ENCODE peak calls at places on chromosomes 3 and 15, in eight cellular contexts. P is WTC11, K is A549, N is H1, W is IMR-90, E is HepG2, G is K562, J is GM12878. Y is an unnamed sample.

GRCh38 chr15:99932676-99933402 is 199.6 kb upstream of the LYSMD4 start:
- DNase-seq in P (no peak), K (no peak), N (no peak), W (no peak), E (no peak), G (no peak), J (no peak), Y (no peak)

GRCh38 chr3:135516143-135516542 is 449.4 kb upstream of the PPP2R3A start:
- DNase-seq in P (peak), K (no peak), N (peak), W (peak), E (peak), G (peak), J (no peak), Y (peak)

GRCh38 chr3:10242182-10243065 is 5.8 kb upstream of the TATDN2 start:
- DNase-seq in P (no peak), K (no peak), N (no peak), W (peak), E (no peak), G (no peak), J (no peak), Y (no peak)

GRCh38 chr3:97911459-97911858 is 60.8 kb downstream of the RIOX2 start:
- DNase-seq in P (no peak), K (no peak), N (no peak), W (no peak), E (no peak), G (peak), J (no peak), Y (no peak)

GRCh38 chr3:131421957-131422498 is 40.5 kb downstream of the NUDT16 start:
- DNase-seq in P (no peak), K (no peak), N (no peak), W (no peak), E (no peak), G (no peak), J (no peak), Y (no peak)

GRCh38 chr3:130374033-130374432 is 28.6 kb downstream of the COL6A5 start:
- DNase-seq in P (no peak), K (no peak), N (no peak), W (no peak), E (no peak), G (no peak), J (no peak), Y (no peak)

GRCh38 chr15:43800286-43801136 is at the start of gene HYPK:
- DNase-seq in P (peak), K (peak), N (peak), W (peak), E (peak), G (peak), J (peak), Y (peak)

GRCh38 chr3:120113128-120114116 is 19.2 kb upstream of the GSK3B start:
- DNase-seq in P (no peak), K (no peak), N (no peak), W (peak), E (no peak), G (no peak), J (no peak), Y (no peak)

GRCh38 chr3:171622126-171622525 is 161.9 kb upstream of the TNIK start:
- DNase-seq in P (no peak), K (no peak), N (no peak), W (no peak), E (no peak), G (no peak), J (no peak), Y (no peak)

GRCh38 chr15:63891079-63891762 is 57.5 kb upstream of the HERC1 start:
- DNase-seq in P (peak), K (peak), N (peak), W (peak), E (peak), G (peak), J (peak), Y (peak)

GRCh38 chr3:139308156-139309017 is 35.4 kb upstream of the MRPS22 start:
- DNase-seq in P (no peak), K (peak), N (no peak), W (no peak), E (no peak), G (no peak), J (no peak), Y (no peak)

GRCh38 chr3:8313591-8314298 is 187.9 kb upstream of the LMCD1 start:
- DNase-seq in P (no peak), K (no peak), N (no peak), W (no peak), E (no peak), G (no peak), J (no peak), Y (no peak)

GRCh38 chr3:55330355-55330754 is 156.8 kb downstream of the WNT5A start:
- DNase-seq in P (no peak), K (peak), N (no peak), W (peak), E (no peak), G (no peak), J (no peak), Y (no peak)

GRCh38 chr15:31456329-31457060 is 129.9 kb downstream of the KLF13 start:
- DNase-seq in P (no peak), K (no peak), N (no peak), W (no peak), E (no peak), G (no peak), J (no peak), Y (no peak)

GRCh38 chr3:76024640-76025039 is 239.3 kb upstream of the ZNF717 start:
- DNase-seq in P (no peak), K (no peak), N (no peak), W (peak), E (peak), G (no peak), J (no peak), Y (peak)

GRCh38 chr15:52567886-52568568 is 803 bp downstream of the ARPP19 start:
- DNase-seq in P (peak), K (peak), N (no peak), W (peak), E (peak), G (peak), J (no peak), Y (peak)

GRCh38 chr15:88742161-88742560 is 61.1 kb upstream of the ACAN start:
- DNase-seq in P (no peak), K (no peak), N (no peak), W (no peak), E (no peak), G (no peak), J (no peak), Y (no peak)

GRCh38 chr3:123346726-123347125 is 102.2 kb downstream of the ADCY5 start:
- DNase-seq in P (no peak), K (no peak), N (no peak), W (no peak), E (no peak), G (no peak), J (no peak), Y (no peak)

GRCh38 chr3:187808466-187809291 is 63.4 kb upstream of the BCL6 start:
- DNase-seq in P (no peak), K (no peak), N (no peak), W (no peak), E (peak), G (no peak), J (no peak), Y (no peak)

GRCh38 chr3:44825264-44825925 is 36.3 kb upstream of the TMEM42 start:
- DNase-seq in P (no peak), K (no peak), N (no peak), W (peak), E (no peak), G (no peak), J (no peak), Y (peak)

GRCh38 chr15:54131410-54131809 is 153.2 kb downstream of the UNC13C start:
- DNase-seq in P (no peak), K (no peak), N (no peak), W (peak), E (no peak), G (no peak), J (no peak), Y (no peak)

GRCh38 chr3:152865675-152866074 is 30.7 kb downstream of the P2RY1 start:
- DNase-seq in P (no peak), K (no peak), N (no peak), W (no peak), E (no peak), G (peak), J (no peak), Y (peak)

GRCh38 chr15:81914734-81915234 is 131.0 kb downstream of the MEX3B start:
- DNase-seq in P (no peak), K (no peak), N (no peak), W (no peak), E (no peak), G (no peak), J (no peak), Y (peak)

GRCh38 chr3:172808969-172809546 is 58.5 kb downstream of the ECT2 start:
- DNase-seq in P (no peak), K (no peak), N (no peak), W (peak), E (peak), G (peak), J (no peak), Y (no peak)

GRCh38 chr15:68482246-68482645 is 50.3 kb upstream of the ITGA11 start:
- DNase-seq in P (no peak), K (no peak), N (no peak), W (no peak), E (no peak), G (no peak), J (no peak), Y (no peak)

GRCh38 chr3:27596334-27596841 is 112.2 kb upstream of the SLC4A7 start:
- DNase-seq in P (no peak), K (no peak), N (no peak), W (peak), E (no peak), G (no peak), J (peak), Y (no peak)

GRCh38 chr3:46461971-46462910 is 2.5 kb downstream of the LTF start:
- DNase-seq in P (no peak), K (no peak), N (no peak), W (peak), E (no peak), G (no peak), J (no peak), Y (no peak)

GRCh38 chr3:36399933-36400332 is 19.6 kb downstream of the STAC start:
- DNase-seq in P (no peak), K (no peak), N (no peak), W (no peak), E (no peak), G (no peak), J (no peak), Y (no peak)

GRCh38 chr3:176584413-176585176 is 612.7 kb downstream of the TBL1XR1 start:
- DNase-seq in P (no peak), K (no peak), N (no peak), W (peak), E (no peak), G (no peak), J (no peak), Y (no peak)

GRCh38 chr3:44845528-44846520 is 15.9 kb upstream of the TMEM42 start:
- DNase-seq in P (no peak), K (no peak), N (no peak), W (peak), E (no peak), G (no peak), J (no peak), Y (peak)

GRCh38 chr15:41930221-41930866 is 36.5 kb upstream of the SPTBN5 start:
- DNase-seq in P (no peak), K (peak), N (no peak), W (peak), E (peak), G (no peak), J (peak), Y (peak)

GRCh38 chr3:125331243-125331642 is 43.9 kb downstream of the ZNF148 start:
- DNase-seq in P (no peak), K (no peak), N (no peak), W (no peak), E (no peak), G (no peak), J (no peak), Y (no peak)

GRCh38 chr3:153293222-153293621 is 131.2 kb downstream of the RAP2B start:
- DNase-seq in P (no peak), K (no peak), N (no peak), W (peak), E (no peak), G (no peak), J (no peak), Y (no peak)

GRCh38 chr15:76327191-76328105 is 9.1 kb upstream of the ISL2 start:
- DNase-seq in P (no peak), K (no peak), N (no peak), W (peak), E (no peak), G (no peak), J (no peak), Y (no peak)

GRCh38 chr3:171393032-171393744 is 67.0 kb downstream of the TNIK start:
- DNase-seq in P (peak), K (no peak), N (peak), W (peak), E (peak), G (no peak), J (no peak), Y (no peak)

GRCh38 chr3:174162550-174162949 is 696.6 kb upstream of the NAALADL2 start:
- DNase-seq in P (no peak), K (no peak), N (no peak), W (peak), E (no peak), G (no peak), J (no peak), Y (no peak)

GRCh38 chr15:64151727-64152506 is at the start of gene SNX22:
- DNase-seq in P (peak), K (no peak), N (no peak), W (no peak), E (no peak), G (no peak), J (no peak), Y (peak)

GRCh38 chr15:88624156-88624970 is 3.2 kb downstream of the AEN start:
- DNase-seq in P (no peak), K (no peak), N (no peak), W (peak), E (peak), G (no peak), J (no peak), Y (peak)

GRCh38 chr3:195075199-195075940 is 195.6 kb downstream of the XXYLT1 start:
- DNase-seq in P (no peak), K (no peak), N (no peak), W (peak), E (no peak), G (no peak), J (no peak), Y (no peak)

GRCh38 chr15:57591822-57592367 is at the start of gene MYZAP:
- DNase-seq in P (peak), K (peak), N (no peak), W (no peak), E (no peak), G (peak), J (no peak), Y (peak)

GRCh38 chr15:96428742-96429141 is 98.2 kb downstream of the NR2F2 start:
- DNase-seq in P (no peak), K (no peak), N (no peak), W (peak), E (no peak), G (no peak), J (no peak), Y (no peak)
- TF ChIP-seq USF2 in P (no peak), K (no peak), N (no peak), W (no peak), E (no peak), G (no peak), J (no peak), Y (no peak)

GRCh38 chr15:90545095-90545494 is 15.4 kb downstream of the CRTC3 start:
- DNase-seq in P (no peak), K (no peak), N (no peak), W (no peak), E (no peak), G (no peak), J (no peak), Y (no peak)
- TF ChIP-seq USF2 in P (no peak), K (no peak), N (no peak), W (no peak), E (no peak), G (no peak), J (no peak), Y (no peak)

GRCh38 chr15:101320501-101321052 is 25.5 kb upstream of the SNRPA1 start:
- DNase-seq in P (peak), K (no peak), N (no peak), W (peak), E (no peak), G (no peak), J (no peak), Y (no peak)
- TF ChIP-seq USF2 in P (no peak), K (no peak), N (no peak), W (no peak), E (no peak), G (no peak), J (no peak), Y (no peak)

DNA sequence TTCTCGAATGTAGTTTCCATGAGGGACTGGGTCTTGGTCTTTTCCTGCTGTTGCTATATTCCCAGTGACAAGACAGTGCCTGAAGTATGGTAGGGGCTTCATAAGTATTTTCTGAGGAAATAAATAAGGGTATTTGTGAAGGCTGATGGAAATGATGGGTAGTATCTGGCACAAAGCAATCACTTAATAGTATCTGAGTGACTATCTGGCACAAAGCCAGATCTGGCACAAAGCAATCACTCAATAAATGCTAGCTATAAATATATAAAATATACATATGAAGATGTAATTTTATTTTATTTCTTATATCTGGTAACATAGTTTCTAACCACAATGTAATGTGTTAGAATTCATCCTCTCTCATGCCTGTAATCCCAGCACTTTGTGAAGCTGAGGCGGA is 20.7 kb upstream of the PROK2 start:
- DNase-seq in P (no peak), K (no peak), N (no peak), W (no peak), E (no peak), G (no peak), J (no peak), Y (no peak)
- TF ChIP-seq USF2 in P (no peak), K (no peak), N (no peak), W (no peak), E (no peak), G (no peak), J (no peak), Y (no peak)

GRCh38 chr3:30890907-30891306 is 3.6 kb downstream of the GADL1 start:
- DNase-seq in P (no peak), K (no peak), N (no peak), W (no peak), E (no peak), G (no peak), J (no peak), Y (no peak)

DNA sequence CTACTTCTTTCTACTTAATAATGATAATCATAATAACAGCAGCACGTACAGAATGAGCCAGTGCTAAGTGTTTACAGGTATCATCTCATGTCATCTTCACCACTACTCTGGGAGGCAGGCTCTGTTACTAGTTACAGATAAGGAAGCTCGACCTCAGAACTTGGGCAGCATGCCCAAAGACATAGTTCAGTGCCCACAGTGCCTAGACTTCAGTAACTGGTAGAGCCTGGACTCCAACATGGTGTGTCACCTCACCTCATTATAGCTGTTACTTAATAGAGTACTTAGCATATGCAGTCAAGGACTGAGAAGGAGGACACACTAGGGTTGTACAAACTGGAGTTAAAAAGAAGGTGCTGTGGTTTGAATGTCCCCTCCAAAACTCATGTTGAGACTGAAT is 7.6 kb downstream of the GADL1 start:
- DNase-seq in P (no peak), K (no peak), N (no peak), W (no peak), E (no peak), G (no peak), J (no peak), Y (no peak)
- TF ChIP-seq USF2 in P (no peak), K (no peak), N (no peak), W (no peak), E (no peak), G (no peak), J (no peak), Y (no peak)

DNA sequence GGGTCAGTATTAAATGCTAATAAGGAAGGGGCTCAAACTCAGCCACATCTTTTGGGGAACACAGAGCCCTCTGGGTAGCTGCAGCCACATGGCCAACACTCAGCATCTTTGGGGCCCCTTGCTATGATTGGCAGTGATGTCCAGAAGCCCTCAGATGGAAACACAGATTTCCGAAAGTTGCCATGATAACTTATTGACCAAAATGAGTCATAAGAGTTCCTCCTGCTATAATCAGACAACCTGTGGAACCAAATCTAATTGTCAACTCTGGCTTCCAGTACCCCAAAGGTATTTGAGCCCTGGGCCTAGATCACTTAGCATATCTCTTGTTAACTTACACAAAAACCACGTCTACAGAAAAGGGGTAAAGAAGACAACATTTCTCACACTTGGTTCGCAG is 392.2 kb downstream of the KCNH8 start:
- DNase-seq in P (no peak), K (no peak), N (no peak), W (no peak), E (no peak), G (no peak), J (peak), Y (no peak)
- TF ChIP-seq USF2 in P (no peak), K (no peak), N (no peak), W (no peak), E (no peak), G (no peak), J (no peak), Y (no peak)

GRCh38 chr15:27833178-27833577 is 265.9 kb downstream of the OCA2 start:
- DNase-seq in P (no peak), K (no peak), N (no peak), W (no peak), E (no peak), G (no peak), J (no peak), Y (no peak)

GRCh38 chr15:27834684-27835083 is 264.4 kb downstream of the OCA2 start:
- DNase-seq in P (no peak), K (no peak), N (no peak), W (no peak), E (no peak), G (no peak), J (no peak), Y (no peak)

GRCh38 chr15:27832263-27832647 is 266.9 kb downstream of the OCA2 start:
- DNase-seq in P (no peak), K (no peak), N (no peak), W (no peak), E (no peak), G (no peak), J (no peak), Y (no peak)

GRCh38 chr15:27835233-27835939 is 263.7 kb downstream of the OCA2 start:
- DNase-seq in P (no peak), K (no peak), N (no peak), W (no peak), E (no peak), G (no peak), J (no peak), Y (no peak)

GRCh38 chr15:27833974-27834373 is 265.1 kb downstream of the OCA2 start:
- DNase-seq in P (no peak), K (no peak), N (no peak), W (no peak), E (no peak), G (no peak), J (no peak), Y (no peak)
- TF ChIP-seq USF2 in P (no peak), K (no peak), N (no peak), W (no peak), E (no peak), G (no peak), J (no peak), Y (no peak)

GRCh38 chr3:100123112-100123511 is 8.8 kb upstream of the FILIP1L start:
- DNase-seq in P (no peak), K (no peak), N (no peak), W (no peak), E (no peak), G (no peak), J (no peak), Y (no peak)
- TF ChIP-seq USF2 in P (no peak), K (no peak), N (no peak), W (no peak), E (no peak), G (no peak), J (no peak), Y (no peak)

GRCh38 chr3:143287403-143287802 is 167.8 kb downstream of the CHST2 start:
- DNase-seq in P (no peak), K (no peak), N (no peak), W (no peak), E (no peak), G (no peak), J (no peak), Y (no peak)
- TF ChIP-seq USF2 in P (no peak), K (no peak), N (no peak), W (no peak), E (no peak), G (no peak), J (no peak), Y (no peak)

DNA sequence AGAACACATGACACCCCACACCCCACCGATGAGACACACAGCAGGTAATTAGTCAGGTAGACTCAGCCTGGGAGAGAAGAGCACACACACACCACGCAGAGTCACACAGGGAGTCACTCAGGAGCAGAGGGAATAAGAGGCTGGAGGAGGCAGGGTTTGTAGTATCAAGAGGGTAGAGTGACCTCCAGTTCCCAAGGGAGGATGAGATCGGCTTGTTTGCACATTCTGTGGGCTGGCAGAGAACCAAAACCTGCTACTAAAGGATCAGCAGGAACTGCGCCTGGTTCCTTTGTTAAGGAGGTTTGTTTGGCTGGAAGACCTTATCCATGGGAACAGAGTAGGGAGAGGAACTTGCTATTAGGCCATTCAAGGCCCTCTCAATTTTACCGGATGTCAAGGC is 281.4 kb upstream of the SLCO3A1 start:
- DNase-seq in P (no peak), K (no peak), N (no peak), W (peak), E (no peak), G (no peak), J (no peak), Y (no peak)
- TF ChIP-seq USF2 in P (no peak), K (no peak), N (no peak), W (no peak), E (no peak), G (no peak), J (no peak), Y (no peak)